ENCODE peak calls at places on chromosomes 6 and 20, in four cellular contexts. D, O, G and U are unnamed samples.

GRCh38 chr6:5093231-5094015 is 8.3 kb downstream of the PPP1R3G start:
- DNase-seq in G (no peak), O (no peak), D (no peak), U (no peak)

GRCh38 chr6:25447570-25447929 is 168.4 kb downstream of the CARMIL1 start:
- DNase-seq in G (no peak), D (no peak), O (no peak), U (no peak)

GRCh38 chr6:32664827-32665362 is 1.6 kb downstream of the HLA-DQB1 start:
- DNase-seq in O (no peak), G (peak), D (peak), U (no peak)

GRCh38 chr20:24917797-24918578 is 31.1 kb upstream of the CST7 start:
- DNase-seq in G (peak), D (peak), O (peak), U (peak)

GRCh38 chr20:43006651-43007375 is 182.9 kb downstream of the PTPRT start:
- DNase-seq in G (no peak), O (no peak), D (no peak), U (no peak)

GRCh38 chr6:90860822-90861601 is 274.1 kb upstream of the MAP3K7 start:
- DNase-seq in D (no peak), G (no peak), O (peak), U (peak)

GRCh38 chr6:108417027-108417426 is 122.2 kb downstream of the AFG1L start:
- DNase-seq in D (no peak), G (no peak), O (peak), U (peak)

GRCh38 chr20:47328841-47329448 is 27.6 kb downstream of the ZMYND8 start:
- DNase-seq in G (no peak), O (no peak), D (no peak), U (no peak)

GRCh38 chr6:33794910-33795615 is 6.1 kb upstream of the LEMD2 start:
- DNase-seq in O (no peak), G (no peak), D (no peak), U (no peak)

GRCh38 chr6:31907158-31907813 is 5.4 kb upstream of the ZBTB12 start:
- DNase-seq in D (no peak), G (no peak), O (peak), U (peak)

GRCh38 chr6:2623348-2623747 is 127.4 kb downstream of the MYLK4 start:
- DNase-seq in D (no peak), G (no peak), O (no peak), U (no peak)

GRCh38 chr6:167802339-167802738 is 24.4 kb upstream of the AFDN start:
- DNase-seq in G (no peak), D (no peak), O (no peak), U (no peak)

GRCh38 chr6:129575378-129576118 is 134.4 kb downstream of the ARHGAP18 start:
- DNase-seq in D (no peak), O (peak), G (no peak), U (peak)

GRCh38 chr20:32470025-32470861 is 112.1 kb downstream of the ASXL1 start:
- DNase-seq in O (peak), D (no peak), G (peak), U (peak)

GRCh38 chr20:380763-381580 is 412 bp downstream of the TRIB3 start:
- DNase-seq in G (peak), O (peak), D (peak), U (peak)
- TF ChIP-seq CTCF in G (no peak), O (no peak), D (no peak), U (no peak)

GRCh38 chr6:130743175-130743574 is 84.0 kb upstream of the SMLR1 start:
- DNase-seq in O (no peak), D (no peak), G (no peak), U (no peak)
- TF ChIP-seq CTCF in O (peak), D (no peak), G (peak), U (no peak)

GRCh38 chr6:3977875-3978711 is 100.8 kb downstream of the FAM217A start:
- DNase-seq in D (peak), G (no peak), O (peak), U (peak)
- TF ChIP-seq CTCF in D (peak), G (peak), O (peak), U (peak)

GRCh38 chr6:116444092-116444491 is 17.1 kb upstream of the CALHM6 start:
- DNase-seq in G (no peak), O (peak), D (no peak), U (peak)
- TF ChIP-seq CTCF in G (peak), O (peak), D (peak), U (peak)

GRCh38 chr6:163188746-163189145 is 225.8 kb upstream of the QKI start:
- DNase-seq in O (no peak), D (no peak), G (no peak), U (no peak)
- TF ChIP-seq CTCF in O (no peak), D (no peak), G (no peak), U (no peak)

GRCh38 chr6:3882865-3883264 is 33.7 kb downstream of the FAM50B start:
- DNase-seq in O (peak), G (no peak), D (no peak), U (peak)

GRCh38 chr6:3887150-3887700 is 38.1 kb downstream of the FAM50B start:
- DNase-seq in D (no peak), O (peak), G (no peak), U (peak)

GRCh38 chr6:3888153-3888957 is 39.2 kb downstream of the FAM50B start:
- DNase-seq in O (no peak), D (no peak), G (no peak), U (peak)

GRCh38 chr6:3884007-3884745 is 35.0 kb downstream of the FAM50B start:
- DNase-seq in O (peak), G (no peak), D (no peak), U (peak)

GRCh38 chr6:3885262-3886036 is 36.3 kb downstream of the FAM50B start:
- DNase-seq in O (peak), D (no peak), G (no peak), U (no peak)
- TF ChIP-seq CTCF in O (peak), D (peak), G (no peak), U (peak)

GRCh38 chr6:36118550-36119107 is 11.7 kb upstream of the MAPK13 start:
- DNase-seq in G (peak), D (no peak), O (peak), U (peak)
- TF ChIP-seq CTCF in G (no peak), D (no peak), O (no peak), U (no peak)